ENCODE peak calls at places on chromosomes 3 and 15, in four cellular contexts. Z is glomerular endothelial cell, I is T-helper 2 cell, P is RPMI7951. S is an unnamed sample.

GRCh38 chr15:63870403-63871209 is 36.9 kb upstream of the HERC1 start:
- DNase-seq in Z (no peak), I (no peak), P (peak), S (no peak)

GRCh38 chr3:122149228-122149627 is 34.2 kb upstream of the CASR start:
- DNase-seq in Z (no peak), I (no peak), P (no peak), S (no peak)

GRCh38 chr15:82081904-82082810 is 36.3 kb upstream of the MEX3B start:
- DNase-seq in Z (no peak), I (no peak), P (peak), S (no peak)

GRCh38 chr15:70508561-70509281 is 254.6 kb downstream of the UACA start:
- DNase-seq in Z (no peak), I (no peak), P (peak), S (no peak)

GRCh38 chr15:62878070-62878469 is 164.5 kb upstream of the TPM1 start:
- DNase-seq in Z (no peak), I (no peak), P (peak), S (no peak)

GRCh38 chr3:68288050-68288449 is 633.6 kb upstream of the SUCLG2 start:
- DNase-seq in Z (no peak), I (no peak), P (no peak), S (no peak)

GRCh38 chr15:74221399-74222230 is 14.5 kb upstream of the CCDC33 start:
- DNase-seq in Z (no peak), I (no peak), P (no peak), S (no peak)

GRCh38 chr3:46695177-46695961 is 1.9 kb upstream of the ALS2CL start:
- DNase-seq in Z (peak), I (peak), P (no peak), S (peak)

GRCh38 chr15:31077181-31077580 is 24.3 kb downstream of the TRPM1 start:
- DNase-seq in Z (no peak), I (no peak), P (no peak), S (no peak)

GRCh38 chr3:183896184-183896583 is 11.5 kb upstream of the PARL start:
- DNase-seq in Z (no peak), I (no peak), P (no peak), S (no peak)

GRCh38 chr3:42638339-42638842 is 15.1 kb upstream of the ZBTB47 start:
- DNase-seq in Z (no peak), I (peak), P (no peak), S (no peak)

GRCh38 chr3:31041161-31041978 is 146.9 kb upstream of the GADL1 start:
- DNase-seq in Z (peak), I (no peak), P (peak), S (no peak)

GRCh38 chr3:29758108-29759020 is 477.5 kb downstream of the RBMS3 start:
- DNase-seq in Z (peak), I (no peak), P (peak), S (no peak)

GRCh38 chr15:70608156-70608555 is 155.2 kb downstream of the UACA start:
- DNase-seq in Z (no peak), I (no peak), P (no peak), S (no peak)

GRCh38 chr3:44685128-44685800 is 27.2 kb upstream of the ZNF502 start:
- DNase-seq in Z (peak), I (no peak), P (peak), S (peak)

GRCh38 chr3:197958346-197958745 is 1.7 kb upstream of the LMLN start:
- DNase-seq in Z (no peak), I (no peak), P (no peak), S (no peak)

GRCh38 chr3:196537319-196537984 is 22.3 kb upstream of the SMCO1 start:
- DNase-seq in Z (no peak), I (peak), P (no peak), S (peak)

GRCh38 chr15:98151098-98151497 is 190.6 kb downstream of the ARRDC4 start:
- DNase-seq in Z (no peak), I (no peak), P (no peak), S (no peak)

GRCh38 chr15:60003243-60004018 is 680 bp upstream of the FOXB1 start:
- DNase-seq in Z (no peak), I (no peak), P (no peak), S (no peak)

GRCh38 chr15:43187544-43188155 is 2.4 kb downstream of the CCNDBP1 start:
- DNase-seq in Z (no peak), I (no peak), P (peak), S (no peak)

GRCh38 chr3:10548997-10549396 is 43.6 kb upstream of the ATP2B2 start:
- DNase-seq in Z (no peak), I (no peak), P (peak), S (no peak)